ENCODE peak calls at places on chromosomes 2 and 18, in six cellular contexts. N, I, M, D, O and P are unnamed samples.
A peak's percentile ranks its signal among the peaks of the same experiment; 100 is the strongest.

GRCh38 chr18:55579471-55579870 is 8.5 kb downstream of the TCF4 start:
- DNase-seq in N (no peak), I (no peak), M (no peak), D (peak; percentile 56), O (no peak), P (no peak)

GRCh38 chr2:10265328-10266132 is 37.2 kb upstream of the HPCAL1 start:
- DNase-seq in N (no peak), I (no peak), M (no peak), D (no peak), O (peak; percentile 31), P (no peak)

GRCh38 chr2:38092196-38092902 is 16.4 kb upstream of the CYP1B1 start:
- DNase-seq in N (no peak), I (no peak), M (no peak), D (peak; percentile 98), O (no peak), P (no peak)

GRCh38 chr2:209773377-209773776 is 1.7 kb downstream of the UNC80 start:
- DNase-seq in N (no peak), I (no peak), M (peak; percentile 16), D (no peak), O (no peak), P (no peak)

GRCh38 chr2:151337643-151338042 is 19.7 kb upstream of the TNFAIP6 start:
- DNase-seq in N (no peak), I (no peak), M (no peak), D (peak; percentile 62), O (no peak), P (no peak)

GRCh38 chr2:112004246-112004645 is 50.8 kb upstream of the TMEM87B start:
- DNase-seq in N (no peak), I (no peak), M (no peak), D (peak; percentile 66), O (peak; percentile 36), P (no peak)

GRCh38 chr2:232465061-232465460 is 9.1 kb downstream of the ALPI start:
- DNase-seq in N (no peak), I (no peak), M (no peak), D (no peak), O (no peak), P (no peak)

GRCh38 chr2:21413082-21413481 is 289.3 kb downstream of the TDRD15 start:
- DNase-seq in N (no peak), I (no peak), M (no peak), D (no peak), O (no peak), P (no peak)

GRCh38 chr2:231124833-231125232 is at the start of gene HTR2B:
- DNase-seq in N (no peak), I (no peak), M (no peak), D (peak; percentile 69), O (no peak), P (no peak)

GRCh38 chr2:70557171-70557838 is 3.7 kb upstream of the TGFA start:
- DNase-seq in N (no peak), I (no peak), M (peak; percentile 3), D (no peak), O (peak; percentile 61), P (no peak)

GRCh38 chr18:32683044-32683443 is 89.8 kb downstream of the KLHL14 start:
- DNase-seq in N (no peak), I (no peak), M (no peak), D (no peak), O (no peak), P (no peak)

GRCh38 chr2:155766342-155767115 is 566.0 kb downstream of the NR4A2 start:
- DNase-seq in N (no peak), I (no peak), M (no peak), D (no peak), O (no peak), P (no peak)

GRCh38 chr2:240806459-240806858 is 13.6 kb downstream of the KIF1A start:
- DNase-seq in N (no peak), I (no peak), M (no peak), D (no peak), O (no peak), P (no peak)

GRCh38 chr2:123518387-123518786 is 506.7 kb upstream of the CNTNAP5 start:
- DNase-seq in N (no peak), I (no peak), M (no peak), D (no peak), O (no peak), P (no peak)

GRCh38 chr18:8366070-8366469 is 243.2 kb upstream of the RAB12 start:
- DNase-seq in N (no peak), I (no peak), M (no peak), D (no peak), O (no peak), P (no peak)

GRCh38 chr2:240519396-240520142 is 38.2 kb downstream of the ANKMY1 start:
- DNase-seq in N (no peak), I (no peak), M (no peak), D (peak; percentile 47), O (no peak), P (no peak)

GRCh38 chr2:137976274-137976673 is 12.0 kb downstream of the HNMT start:
- DNase-seq in N (no peak), I (no peak), M (no peak), D (no peak), O (no peak), P (no peak)

GRCh38 chr2:30772021-30772705 is 35.1 kb downstream of the CAPN13 start:
- DNase-seq in N (no peak), I (no peak), M (no peak), D (no peak), O (peak; percentile 13), P (no peak)

GRCh38 chr2:111071480-111072143 is 49.1 kb upstream of the BCL2L11 start:
- DNase-seq in N (no peak), I (peak; percentile 87), M (no peak), D (peak; percentile 88), O (no peak), P (no peak)

GRCh38 chr2:3518496-3519254 is 656 bp downstream of the ADI1 start:
- DNase-seq in N (peak; percentile 97), I (peak; percentile 98), M (peak; percentile 93), D (peak; percentile 99), O (peak; percentile 97), P (peak; percentile 98)

GRCh38 chr2:148503511-148503910 is 141.0 kb upstream of the EPC2 start:
- DNase-seq in N (no peak), I (no peak), M (no peak), D (no peak), O (no peak), P (no peak)

GRCh38 chr2:203656522-203657287 is 49.7 kb upstream of the CD28 start:
- DNase-seq in N (no peak), I (no peak), M (no peak), D (peak; percentile 80), O (peak; percentile 70), P (no peak)

GRCh38 chr2:241314181-241314932 is 1.1 kb downstream of the HDLBP start:
- DNase-seq in N (no peak), I (peak; percentile 81), M (no peak), D (peak; percentile 59), O (no peak), P (no peak)

GRCh38 chr2:60295591-60295962 is 257.9 kb downstream of the BCL11A start:
- DNase-seq in N (no peak), I (no peak), M (no peak), D (no peak), O (no peak), P (no peak)

GRCh38 chr2:172472441-172473051 is 45.2 kb downstream of the ITGA6 start:
- DNase-seq in N (no peak), I (no peak), M (no peak), D (no peak), O (no peak), P (no peak)